ENCODE peak calls at places on chromosomes 13 and 19, in nine cellular contexts. One of them, this sample, is unnamed.

GRCh38 chr13:42363941-42364612 is 92.1 kb downstream of the AKAP11 start:
- DNase-seq in stimulated activated CD8-positive, alpha-beta memory T cell treated with anti-CD3 and anti-CD28 coated beads, Interleukin-2, amount 100 ng/mL, for 1 hour: no peak
- DNase-seq in CD8-positive, alpha-beta memory T cell: no peak
- DNase-seq in NCI-H1930: no peak
- DNase-seq in stimulated activated CD4-positive, alpha-beta T cell treated with anti-CD3 and anti-CD28 coated beads, TNF-alpha, amount 100 ng/mL, for 1 hour: no peak
- DNase-seq in nucleus accumbens: no peak
- DNase-seq in tibial artery: no peak
- DNase-seq in germinal center: no peak
- DNase-seq in EL: peak; percentile 44
- DNase-seq in this sample: no peak

GRCh38 chr13:32894589-32895001 is 121.6 kb upstream of the KL start:
- DNase-seq in stimulated activated CD8-positive, alpha-beta memory T cell treated with anti-CD3 and anti-CD28 coated beads, Interleukin-2, amount 100 ng/mL, for 1 hour: no peak
- DNase-seq in CD8-positive, alpha-beta memory T cell: no peak
- DNase-seq in NCI-H1930: no peak
- DNase-seq in stimulated activated CD4-positive, alpha-beta T cell treated with anti-CD3 and anti-CD28 coated beads, TNF-alpha, amount 100 ng/mL, for 1 hour: no peak
- DNase-seq in nucleus accumbens: no peak
- DNase-seq in tibial artery: no peak
- DNase-seq in germinal center: no peak
- DNase-seq in EL: peak; percentile 42
- DNase-seq in this sample: no peak

GRCh38 chr19:51421229-51422052 is 4.0 kb upstream of the SIGLEC10 start:
- DNase-seq in stimulated activated CD8-positive, alpha-beta memory T cell treated with anti-CD3 and anti-CD28 coated beads, Interleukin-2, amount 100 ng/mL, for 1 hour: no peak
- DNase-seq in CD8-positive, alpha-beta memory T cell: peak; percentile 4
- DNase-seq in NCI-H1930: no peak
- DNase-seq in stimulated activated CD4-positive, alpha-beta T cell treated with anti-CD3 and anti-CD28 coated beads, TNF-alpha, amount 100 ng/mL, for 1 hour: no peak
- DNase-seq in nucleus accumbens: no peak
- DNase-seq in tibial artery: no peak
- DNase-seq in germinal center: no peak
- DNase-seq in EL: no peak
- DNase-seq in this sample: no peak

GRCh38 chr13:33520480-33520839 is 234.9 kb upstream of the STARD13 start:
- DNase-seq in stimulated activated CD8-positive, alpha-beta memory T cell treated with anti-CD3 and anti-CD28 coated beads, Interleukin-2, amount 100 ng/mL, for 1 hour: no peak
- DNase-seq in CD8-positive, alpha-beta memory T cell: no peak
- DNase-seq in NCI-H1930: no peak
- DNase-seq in stimulated activated CD4-positive, alpha-beta T cell treated with anti-CD3 and anti-CD28 coated beads, TNF-alpha, amount 100 ng/mL, for 1 hour: no peak
- DNase-seq in nucleus accumbens: no peak
- DNase-seq in tibial artery: no peak
- DNase-seq in germinal center: no peak
- DNase-seq in EL: no peak
- DNase-seq in this sample: no peak

GRCh38 chr19:6097911-6098310 is 12.4 kb downstream of the RFX2 start:
- DNase-seq in stimulated activated CD8-positive, alpha-beta memory T cell treated with anti-CD3 and anti-CD28 coated beads, Interleukin-2, amount 100 ng/mL, for 1 hour: no peak
- DNase-seq in CD8-positive, alpha-beta memory T cell: no peak
- DNase-seq in NCI-H1930: no peak
- DNase-seq in stimulated activated CD4-positive, alpha-beta T cell treated with anti-CD3 and anti-CD28 coated beads, TNF-alpha, amount 100 ng/mL, for 1 hour: no peak
- DNase-seq in nucleus accumbens: no peak
- DNase-seq in tibial artery: no peak
- DNase-seq in germinal center: no peak
- DNase-seq in EL: no peak
- DNase-seq in this sample: no peak

GRCh38 chr13:32323912-32324311 is 8.6 kb downstream of the BRCA2 start:
- DNase-seq in stimulated activated CD8-positive, alpha-beta memory T cell treated with anti-CD3 and anti-CD28 coated beads, Interleukin-2, amount 100 ng/mL, for 1 hour: no peak
- DNase-seq in CD8-positive, alpha-beta memory T cell: no peak
- DNase-seq in NCI-H1930: no peak
- DNase-seq in stimulated activated CD4-positive, alpha-beta T cell treated with anti-CD3 and anti-CD28 coated beads, TNF-alpha, amount 100 ng/mL, for 1 hour: no peak
- DNase-seq in nucleus accumbens: no peak
- DNase-seq in tibial artery: no peak
- DNase-seq in germinal center: no peak
- DNase-seq in EL: peak; percentile 70
- DNase-seq in this sample: no peak

GRCh38 chr13:72104656-72105180 is 237.7 kb upstream of the DACH1 start:
- DNase-seq in stimulated activated CD8-positive, alpha-beta memory T cell treated with anti-CD3 and anti-CD28 coated beads, Interleukin-2, amount 100 ng/mL, for 1 hour: no peak
- DNase-seq in CD8-positive, alpha-beta memory T cell: no peak
- DNase-seq in NCI-H1930: no peak
- DNase-seq in stimulated activated CD4-positive, alpha-beta T cell treated with anti-CD3 and anti-CD28 coated beads, TNF-alpha, amount 100 ng/mL, for 1 hour: no peak
- DNase-seq in nucleus accumbens: no peak
- DNase-seq in tibial artery: no peak
- DNase-seq in germinal center: no peak
- DNase-seq in EL: no peak
- DNase-seq in this sample: no peak

GRCh38 chr13:99694251-99694650 is 193.0 kb downstream of the TM9SF2 start:
- DNase-seq in stimulated activated CD8-positive, alpha-beta memory T cell treated with anti-CD3 and anti-CD28 coated beads, Interleukin-2, amount 100 ng/mL, for 1 hour: no peak
- DNase-seq in CD8-positive, alpha-beta memory T cell: no peak
- DNase-seq in NCI-H1930: no peak
- DNase-seq in stimulated activated CD4-positive, alpha-beta T cell treated with anti-CD3 and anti-CD28 coated beads, TNF-alpha, amount 100 ng/mL, for 1 hour: no peak
- DNase-seq in nucleus accumbens: no peak
- DNase-seq in tibial artery: no peak
- DNase-seq in germinal center: no peak
- DNase-seq in EL: no peak
- DNase-seq in this sample: no peak

GRCh38 chr13:51913421-51914136 is 51.8 kb downstream of the CCDC70 start:
- DNase-seq in stimulated activated CD8-positive, alpha-beta memory T cell treated with anti-CD3 and anti-CD28 coated beads, Interleukin-2, amount 100 ng/mL, for 1 hour: no peak
- DNase-seq in CD8-positive, alpha-beta memory T cell: no peak
- DNase-seq in NCI-H1930: no peak
- DNase-seq in stimulated activated CD4-positive, alpha-beta T cell treated with anti-CD3 and anti-CD28 coated beads, TNF-alpha, amount 100 ng/mL, for 1 hour: no peak
- DNase-seq in nucleus accumbens: no peak
- DNase-seq in tibial artery: no peak
- DNase-seq in germinal center: no peak
- DNase-seq in EL: no peak
- DNase-seq in this sample: no peak

GRCh38 chr13:30968734-30969335 is 36.4 kb downstream of the TEX26 start:
- DNase-seq in stimulated activated CD8-positive, alpha-beta memory T cell treated with anti-CD3 and anti-CD28 coated beads, Interleukin-2, amount 100 ng/mL, for 1 hour: no peak
- DNase-seq in CD8-positive, alpha-beta memory T cell: no peak
- DNase-seq in NCI-H1930: no peak
- DNase-seq in stimulated activated CD4-positive, alpha-beta T cell treated with anti-CD3 and anti-CD28 coated beads, TNF-alpha, amount 100 ng/mL, for 1 hour: no peak
- DNase-seq in nucleus accumbens: no peak
- DNase-seq in tibial artery: no peak
- DNase-seq in germinal center: no peak
- DNase-seq in EL: no peak
- DNase-seq in this sample: no peak

This sample was measured in NCI-H1048.